ENCODE peak calls at places on chromosomes 11 and 22, in nine cellular contexts. One of them, this sample, is unnamed.

GRCh38 chr11:119262668-119263351 is 54.1 kb downstream of the MCAM start:
- DNase-seq in colonic mucosa: no peak
- DNase-seq in keratinocyte: no peak
- DNase-seq in neural progenitor cell: no peak
- DNase-seq in endodermal cell: no peak
- DNase-seq in MM.1S: no peak
- DNase-seq in mesenchymal stem cell: peak; percentile 74
- DNase-seq in IMR-90: peak; percentile 57
- DNase-seq in HepG2: no peak
- DNase-seq in this sample: no peak

GRCh38 chr11:66361502-66361941 is 10.0 kb downstream of the SLC29A2 start:
- DNase-seq in colonic mucosa: no peak
- DNase-seq in keratinocyte: no peak
- DNase-seq in IMR-90: no peak
- DNase-seq in mesenchymal stem cell: no peak
- DNase-seq in neural progenitor cell: no peak
- DNase-seq in HepG2: no peak
- DNase-seq in endodermal cell: no peak
- DNase-seq in MM.1S: no peak
- DNase-seq in this sample: no peak

GRCh38 chr11:128250482-128250881 is 336.9 kb downstream of the ETS1 start:
- DNase-seq in colonic mucosa: no peak
- DNase-seq in mesenchymal stem cell: no peak
- DNase-seq in neural progenitor cell: no peak
- DNase-seq in keratinocyte: no peak
- DNase-seq in endodermal cell: no peak
- DNase-seq in HepG2: no peak
- DNase-seq in IMR-90: no peak
- DNase-seq in MM.1S: no peak
- DNase-seq in this sample: no peak

GRCh38 chr11:96943970-96944369 is 554.2 kb downstream of the JRKL start:
- DNase-seq in endodermal cell: no peak
- DNase-seq in MM.1S: no peak
- DNase-seq in neural progenitor cell: no peak
- DNase-seq in IMR-90: no peak
- DNase-seq in keratinocyte: no peak
- DNase-seq in mesenchymal stem cell: no peak
- DNase-seq in colonic mucosa: no peak
- DNase-seq in HepG2: no peak
- DNase-seq in this sample: no peak

GRCh38 chr11:85756401-85757200 is 54.3 kb downstream of the SYTL2 start:
- DNase-seq in keratinocyte: no peak
- DNase-seq in neural progenitor cell: no peak
- DNase-seq in endodermal cell: no peak
- DNase-seq in IMR-90: no peak
- DNase-seq in MM.1S: no peak
- DNase-seq in mesenchymal stem cell: no peak
- DNase-seq in colonic mucosa: peak; percentile 80
- DNase-seq in HepG2: no peak
- DNase-seq in this sample: no peak

GRCh38 chr22:46881373-46882118 is 119.1 kb downstream of the TBC1D22A start:
- DNase-seq in neural progenitor cell: no peak
- DNase-seq in endodermal cell: no peak
- DNase-seq in colonic mucosa: no peak
- DNase-seq in IMR-90: peak; percentile 73
- DNase-seq in MM.1S: no peak
- DNase-seq in HepG2: no peak
- DNase-seq in mesenchymal stem cell: peak; percentile 6
- DNase-seq in keratinocyte: no peak
- DNase-seq in this sample: no peak

GRCh38 chr11:113632981-113633380 is 73.1 kb downstream of the TMPRSS5 start:
- DNase-seq in MM.1S: no peak
- DNase-seq in mesenchymal stem cell: no peak
- DNase-seq in neural progenitor cell: no peak
- DNase-seq in colonic mucosa: no peak
- DNase-seq in keratinocyte: no peak
- DNase-seq in endodermal cell: no peak
- DNase-seq in IMR-90: no peak
- DNase-seq in HepG2: no peak
- DNase-seq in this sample: peak; percentile 7

GRCh38 chr22:21020802-21021429 is 6.0 kb downstream of the P2RX6 start:
- DNase-seq in HepG2: no peak
- DNase-seq in neural progenitor cell: peak; percentile 55
- DNase-seq in IMR-90: no peak
- DNase-seq in MM.1S: no peak
- DNase-seq in keratinocyte: no peak
- DNase-seq in mesenchymal stem cell: peak; percentile 10
- DNase-seq in endodermal cell: peak; percentile 82
- DNase-seq in colonic mucosa: no peak
- DNase-seq in this sample: no peak

GRCh38 chr22:29003975-29004646 is 57.5 kb downstream of the C22orf31 start:
- DNase-seq in neural progenitor cell: peak; percentile 49
- DNase-seq in colonic mucosa: no peak
- DNase-seq in MM.1S: no peak
- DNase-seq in mesenchymal stem cell: no peak
- DNase-seq in keratinocyte: no peak
- DNase-seq in endodermal cell: peak; percentile 84
- DNase-seq in IMR-90: no peak
- DNase-seq in HepG2: peak; percentile 43
- DNase-seq in this sample: no peak

GRCh38 chr11:9565822-9566560 is 7.5 kb upstream of the WEE1 start:
- DNase-seq in colonic mucosa: peak; percentile 61
- DNase-seq in endodermal cell: peak; percentile 88
- DNase-seq in neural progenitor cell: peak; percentile 90
- DNase-seq in IMR-90: peak; percentile 100
- DNase-seq in keratinocyte: peak; percentile 100
- DNase-seq in HepG2: peak; percentile 99
- DNase-seq in MM.1S: peak; percentile 74
- DNase-seq in mesenchymal stem cell: peak; percentile 100
- DNase-seq in this sample: peak; percentile 98

DNA sequence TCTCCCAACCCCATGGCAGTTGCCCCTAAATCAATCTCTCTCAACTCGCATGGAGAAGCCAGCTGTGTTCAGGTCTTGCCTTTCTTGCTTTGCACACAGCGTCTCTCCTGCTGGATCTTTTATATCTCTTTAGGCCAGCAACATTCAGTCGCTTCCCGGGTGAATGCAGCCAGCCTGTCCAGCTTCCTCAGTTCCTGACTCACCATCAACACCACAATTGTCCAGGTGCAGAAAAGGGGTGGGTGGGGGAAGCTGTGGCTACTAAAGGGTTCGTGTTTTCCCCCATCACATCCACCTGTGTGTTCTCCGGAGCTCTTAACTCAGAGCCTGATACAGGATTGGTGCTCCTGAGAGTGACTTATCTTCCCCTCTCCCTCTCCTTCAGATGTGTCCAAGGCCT is 116.5 kb downstream of the HIPK3 start:
- DNase-seq in MM.1S: no peak
- DNase-seq in endodermal cell: no peak
- DNase-seq in colonic mucosa: no peak
- DNase-seq in IMR-90: peak; percentile 22
- DNase-seq in keratinocyte: no peak
- DNase-seq in mesenchymal stem cell: no peak
- DNase-seq in HepG2: no peak
- DNase-seq in neural progenitor cell: no peak
- DNase-seq in this sample: no peak
- H3K9ac ChIP-seq in MM.1S: no peak overlapping the region
- H3K9ac ChIP-seq in endodermal cell: no peak overlapping the region
- H3K9ac ChIP-seq in colonic mucosa: no peak overlapping the region
- H3K9ac ChIP-seq in IMR-90: no peak overlapping the region
- H3K9ac ChIP-seq in keratinocyte: no peak overlapping the region
- H3K9ac ChIP-seq in mesenchymal stem cell: no peak overlapping the region
- H3K9ac ChIP-seq in HepG2: no peak overlapping the region
- H3K9ac ChIP-seq in neural progenitor cell: no peak overlapping the region
- H3K9ac ChIP-seq in this sample: no peak overlapping the region

DNA sequence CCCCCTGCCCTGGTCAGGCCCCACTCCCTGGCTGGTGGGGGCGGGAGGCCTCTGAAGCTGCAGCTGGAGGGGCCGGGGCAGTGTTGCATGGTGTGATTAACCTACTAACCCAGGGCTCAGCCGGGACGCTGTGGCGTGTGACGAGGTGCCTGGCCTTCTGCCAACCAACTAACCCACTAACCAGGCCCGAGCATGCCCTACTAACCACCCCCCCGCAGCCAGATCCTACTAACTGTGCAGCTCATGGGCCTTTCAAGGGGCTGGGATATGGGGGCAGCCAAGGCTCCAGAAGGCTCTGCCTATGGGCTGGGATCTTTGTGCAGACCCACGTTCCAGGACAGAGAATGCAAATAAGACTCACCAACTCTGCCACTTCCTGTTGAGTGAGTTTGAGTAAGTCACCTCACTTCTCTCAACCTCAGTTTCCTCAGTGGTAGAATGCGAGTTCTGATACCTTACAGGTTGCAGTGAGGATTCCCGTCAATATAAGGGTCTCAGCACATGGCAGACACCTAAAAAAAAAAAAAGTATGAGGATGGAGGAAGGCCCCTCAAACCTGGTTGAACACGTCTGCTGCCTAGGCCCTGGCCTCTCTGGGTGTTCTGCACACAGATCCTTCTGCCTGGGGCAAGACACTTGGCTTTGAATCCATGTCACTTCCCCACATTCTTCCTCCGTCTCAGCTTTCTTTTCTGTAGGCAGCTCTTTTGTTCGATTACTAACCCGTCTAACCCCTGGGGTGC is 14.1 kb downstream of the MIAT start:
- DNase-seq in keratinocyte: peak; percentile 65
- DNase-seq in neural progenitor cell: no peak
- DNase-seq in mesenchymal stem cell: no peak
- DNase-seq in MM.1S: no peak
- DNase-seq in endodermal cell: no peak
- DNase-seq in colonic mucosa: peak; percentile 45
- DNase-seq in IMR-90: no peak
- DNase-seq in HepG2: no peak
- DNase-seq in this sample: no peak
- H3K4me1 ChIP-seq in keratinocyte: peaks cover 43% of the 10 kb centered on the region
- H3K4me1 ChIP-seq in neural progenitor cell: peaks cover 21% of the 10 kb centered on the region
- H3K4me1 ChIP-seq in mesenchymal stem cell: peaks cover 21% of the 10 kb centered on the region
- H3K4me1 ChIP-seq in MM.1S: peaks cover 32% of the 10 kb centered on the region
- H3K4me1 ChIP-seq in endodermal cell: no peaks in the 10 kb centered on the region
- H3K4me1 ChIP-seq in colonic mucosa: peaks cover 4% of the 10 kb centered on the region
- H3K4me1 ChIP-seq in IMR-90: peaks cover 10% of the 10 kb centered on the region
- H3K4me1 ChIP-seq in HepG2: peaks cover 14% of the 10 kb centered on the region
- H3K4me1 ChIP-seq in this sample: peaks cover 19% of the 10 kb centered on the region

DNA sequence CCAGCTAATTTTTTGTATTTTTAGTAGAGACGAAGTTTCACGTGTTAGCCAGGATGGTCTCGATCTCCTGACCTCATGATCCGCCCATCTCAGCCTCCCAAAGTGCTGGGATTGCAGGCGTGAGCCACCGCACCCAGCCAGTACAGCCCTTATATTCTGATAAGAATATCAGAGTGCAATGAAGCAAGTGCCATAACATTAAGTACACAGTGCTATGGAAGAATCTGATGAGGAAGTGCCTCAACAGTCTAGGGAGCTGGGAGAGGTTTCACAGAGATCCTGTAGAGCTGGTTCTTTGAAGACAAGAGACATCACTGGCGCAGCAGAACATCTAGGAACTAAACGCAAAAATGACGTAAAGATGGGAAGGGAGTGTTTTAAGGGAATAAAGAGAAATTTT is 2.1 kb downstream of the RTCB start:
- DNase-seq in IMR-90: no peak
- DNase-seq in colonic mucosa: peak; percentile 44
- DNase-seq in neural progenitor cell: no peak
- DNase-seq in MM.1S: no peak
- DNase-seq in keratinocyte: no peak
- DNase-seq in mesenchymal stem cell: no peak
- DNase-seq in endodermal cell: no peak
- DNase-seq in HepG2: no peak
- DNase-seq in this sample: no peak
- H3K4me3 ChIP-seq in IMR-90: no peak overlapping the region
- H3K4me3 ChIP-seq in colonic mucosa: no peak overlapping the region
- H3K4me3 ChIP-seq in neural progenitor cell: no peak overlapping the region
- H3K4me3 ChIP-seq in MM.1S: no peak overlapping the region
- H3K4me3 ChIP-seq in keratinocyte: no peak overlapping the region
- H3K4me3 ChIP-seq in mesenchymal stem cell: no peak overlapping the region
- H3K4me3 ChIP-seq in endodermal cell: peak overlapping the region; percentile 98
- H3K4me3 ChIP-seq in HepG2: no peak overlapping the region
- H3K4me3 ChIP-seq in this sample: no peak overlapping the region

GRCh38 chr11:72587696-72588095 is 86.5 kb downstream of the PDE2A start:
- DNase-seq in keratinocyte: no peak
- DNase-seq in mesenchymal stem cell: no peak
- DNase-seq in MM.1S: no peak
- DNase-seq in endodermal cell: no peak
- DNase-seq in HepG2: no peak
- DNase-seq in IMR-90: no peak
- DNase-seq in colonic mucosa: no peak
- DNase-seq in neural progenitor cell: no peak
- DNase-seq in this sample: no peak

GRCh38 chr11:72584293-72584921 is 89.8 kb downstream of the PDE2A start:
- DNase-seq in mesenchymal stem cell: no peak
- DNase-seq in neural progenitor cell: peak; percentile 64
- DNase-seq in IMR-90: peak; percentile 18
- DNase-seq in MM.1S: no peak
- DNase-seq in endodermal cell: peak; percentile 83
- DNase-seq in keratinocyte: no peak
- DNase-seq in colonic mucosa: peak; percentile 41
- DNase-seq in HepG2: no peak
- DNase-seq in this sample: peak; percentile 16

GRCh38 chr11:72586591-72587090 is 87.6 kb downstream of the PDE2A start:
- DNase-seq in keratinocyte: no peak
- DNase-seq in mesenchymal stem cell: no peak
- DNase-seq in neural progenitor cell: no peak
- DNase-seq in endodermal cell: no peak
- DNase-seq in MM.1S: no peak
- DNase-seq in IMR-90: no peak
- DNase-seq in colonic mucosa: no peak
- DNase-seq in HepG2: no peak
- DNase-seq in this sample: no peak

GRCh38 chr11:72584933-72585597 is 89.2 kb downstream of the PDE2A start:
- DNase-seq in colonic mucosa: no peak
- DNase-seq in HepG2: no peak
- DNase-seq in neural progenitor cell: no peak
- DNase-seq in mesenchymal stem cell: no peak
- DNase-seq in MM.1S: no peak
- DNase-seq in keratinocyte: no peak
- DNase-seq in IMR-90: no peak
- DNase-seq in endodermal cell: no peak
- DNase-seq in this sample: no peak

DNA sequence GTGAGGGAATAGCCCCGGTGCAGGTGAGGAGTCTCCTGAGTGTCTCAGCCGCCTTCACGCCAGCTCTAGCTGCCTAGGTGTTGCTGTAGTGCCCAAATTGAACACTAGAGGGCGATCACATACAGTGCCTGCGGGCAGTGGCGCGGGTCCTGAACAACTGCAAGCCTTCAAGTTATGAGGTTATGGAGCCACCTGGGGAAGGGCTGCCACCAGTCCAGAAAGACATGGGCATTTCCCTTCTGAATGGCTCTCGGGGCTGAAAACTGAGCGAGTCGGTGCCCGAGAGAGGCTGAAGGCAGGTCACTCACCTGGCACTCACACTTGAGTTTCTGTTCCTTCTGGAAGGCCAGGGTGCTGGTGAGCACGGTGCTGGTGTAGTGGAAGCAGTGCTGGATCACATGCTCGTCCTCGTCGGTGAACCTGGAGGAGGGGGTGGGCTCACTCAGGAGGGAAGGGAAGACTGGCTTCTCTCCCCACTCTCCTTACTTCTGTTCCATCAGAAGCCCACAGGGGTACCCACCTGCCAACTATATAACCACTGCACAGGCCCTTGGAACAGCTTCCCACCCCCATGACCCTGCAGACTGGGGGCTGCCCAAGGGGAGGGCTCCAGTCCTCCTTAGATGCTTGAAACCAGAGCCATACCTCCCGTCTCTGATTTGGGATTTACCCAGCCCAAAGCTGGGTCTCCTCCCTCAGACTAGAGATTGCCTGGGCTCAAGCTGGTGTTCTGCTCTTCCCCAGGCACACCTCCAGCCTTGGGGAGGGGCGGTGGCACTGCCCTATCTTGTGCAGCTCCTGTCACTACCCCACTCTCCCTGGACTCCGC is 88.2 kb downstream of the PDE2A start:
- DNase-seq in IMR-90: peak; percentile 44
- DNase-seq in endodermal cell: peak; percentile 95
- DNase-seq in colonic mucosa: peak; percentile 61
- DNase-seq in neural progenitor cell: peak; percentile 84
- DNase-seq in keratinocyte: no peak
- DNase-seq in HepG2: peak; percentile 44
- DNase-seq in mesenchymal stem cell: peak; percentile 52
- DNase-seq in MM.1S: peak; percentile 78
- DNase-seq in this sample: peak; percentile 81
- H3K9ac ChIP-seq in IMR-90: no peak overlapping the region
- H3K9ac ChIP-seq in endodermal cell: no peak overlapping the region
- H3K9ac ChIP-seq in colonic mucosa: no peak overlapping the region
- H3K9ac ChIP-seq in neural progenitor cell: no peak overlapping the region
- H3K9ac ChIP-seq in keratinocyte: no peak overlapping the region
- H3K9ac ChIP-seq in HepG2: no peak overlapping the region
- H3K9ac ChIP-seq in mesenchymal stem cell: no peak overlapping the region
- H3K9ac ChIP-seq in MM.1S: no peak overlapping the region
- H3K9ac ChIP-seq in this sample: no peak overlapping the region